ENCODE peak calls at places on chromosomes 13 and 19, in seven cellular contexts. G is mesendoderm, N is thoracic aorta, R is uterus, Y is heart right ventricle, C is K562, J is thyroid gland. X is an unnamed sample. For H3K27me3, the result is how much of the 10 kb centered on the place peaks cover.

GRCh38 chr13:45786293-45786920 is 65.1 kb downstream of the SIAH3 start:
- DNase-seq in G (no peak), N (no peak), R (no peak), Y (peak), C (no peak), J (peak), X (no peak)

GRCh38 chr13:50224534-50224933 is 209.3 kb downstream of the KCNRG start:
- DNase-seq in G (no peak), N (no peak), R (no peak), Y (no peak), C (no peak), J (no peak), X (no peak)

GRCh38 chr19:51771369-51771768 is 10.4 kb downstream of the FPR2 start:
- DNase-seq in G (no peak), N (no peak), R (no peak), Y (no peak), C (no peak), J (no peak), X (no peak)

GRCh38 chr13:113804017-113804702 is 45.1 kb downstream of the TMEM255B start:
- DNase-seq in G (no peak), N (no peak), R (peak), Y (no peak), C (no peak), J (no peak), X (no peak)

GRCh38 chr19:3006075-3006767 is 22.9 kb downstream of the TLE2 start:
- DNase-seq in G (peak), N (no peak), R (no peak), Y (no peak), C (peak), J (no peak), X (no peak)

GRCh38 chr13:106472621-106473020 is 62.8 kb downstream of the EFNB2 start:
- DNase-seq in G (peak), N (no peak), R (no peak), Y (no peak), C (no peak), J (no peak), X (no peak)

GRCh38 chr19:38849746-38850230 is at the start of gene HNRNPL:
- DNase-seq in G (no peak), N (no peak), R (no peak), Y (no peak), C (peak), J (no peak), X (no peak)

GRCh38 chr19:31332096-31332495 is 17.1 kb downstream of the TSHZ3 start:
- DNase-seq in G (no peak), N (no peak), R (no peak), Y (no peak), C (no peak), J (no peak), X (no peak)

GRCh38 chr13:60135344-60135743 is 28.4 kb downstream of the DIAPH3 start:
- DNase-seq in G (peak), N (no peak), R (no peak), Y (no peak), C (no peak), J (no peak), X (no peak)

GRCh38 chr19:35545855-35546381 is 492 bp downstream of the TMEM147 start:
- DNase-seq in G (peak), N (no peak), R (no peak), Y (peak), C (peak), J (peak), X (no peak)

GRCh38 chr19:45768644-45769053 is 403 bp downstream of the SIX5 start:
- DNase-seq in G (peak), N (no peak), R (no peak), Y (no peak), C (peak), J (peak), X (no peak)

GRCh38 chr13:65387743-65388347 is 1842.3 kb downstream of the PCDH9 start:
- DNase-seq in G (peak), N (no peak), R (no peak), Y (no peak), C (no peak), J (no peak), X (no peak)

GRCh38 chr19:17550076-17550667 is 5.3 kb upstream of the COLGALT1 start:
- DNase-seq in G (no peak), N (no peak), R (no peak), Y (no peak), C (no peak), J (no peak), X (no peak)

GRCh38 chr19:17555929-17556813 is 722 bp downstream of the COLGALT1 start:
- DNase-seq in G (peak), N (no peak), R (peak), Y (peak), C (peak), J (peak), X (no peak)

GRCh38 chr13:81874681-81875661 is 1534.0 kb upstream of the SPRY2 start:
- DNase-seq in G (peak), N (no peak), R (no peak), Y (no peak), C (no peak), J (no peak), X (no peak)

GRCh38 chr19:4730740-4731171 is 7.1 kb upstream of the DPP9 start:
- DNase-seq in G (peak), N (no peak), R (no peak), Y (no peak), C (peak), J (no peak), X (no peak)

GRCh38 chr19:6340493-6341201 is 7.2 kb upstream of the ACER1 start:
- DNase-seq in G (no peak), N (no peak), R (no peak), Y (no peak), C (no peak), J (no peak), X (no peak)

GRCh38 chr13:102707465-102707864 is 12.6 kb upstream of the METTL21C start:
- DNase-seq in G (no peak), N (no peak), R (no peak), Y (no peak), C (no peak), J (no peak), X (peak)

GRCh38 chr19:18589380-18590272 is 1.0 kb downstream of the REX1BD start:
- DNase-seq in G (peak), N (no peak), R (peak), Y (peak), C (peak), J (peak), X (no peak)

GRCh38 chr19:35268546-35269424 is at the start of gene USF2:
- DNase-seq in G (peak), N (no peak), R (peak), Y (peak), C (peak), J (peak), X (no peak)

GRCh38 chr19:32223595-32224370 is 121.6 kb upstream of the ZNF507 start:
- DNase-seq in G (peak), N (no peak), R (no peak), Y (no peak), C (no peak), J (no peak), X (no peak)

GRCh38 chr19:16218851-16219250 is 21.1 kb downstream of the AP1M1 start:
- DNase-seq in G (no peak), N (no peak), R (no peak), Y (no peak), C (no peak), J (no peak), X (no peak)

GRCh38 chr13:20124303-20124702 is 36.5 kb downstream of the GJA3 start:
- DNase-seq in G (no peak), N (no peak), R (no peak), Y (no peak), C (no peak), J (no peak), X (no peak)

GRCh38 chr13:33863390-33863789 is 45.4 kb downstream of the RFC3 start:
- DNase-seq in G (no peak), N (no peak), R (no peak), Y (no peak), C (no peak), J (no peak), X (no peak)

GRCh38 chr13:36420437-36420891 is 11.8 kb upstream of the CCNA1 start:
- DNase-seq in G (peak), N (peak), R (peak), Y (peak), C (peak), J (peak), X (peak)

GRCh38 chr19:48608798-48609263 is 2.3 kb downstream of the SPACA4 start:
- DNase-seq in G (peak), N (no peak), R (no peak), Y (no peak), C (peak), J (no peak), X (no peak)

GRCh38 chr13:110329258-110329657 is 22.2 kb downstream of the COL4A2 start:
- DNase-seq in G (no peak), N (no peak), R (no peak), Y (no peak), C (no peak), J (no peak), X (no peak)

GRCh38 chr13:46392967-46393366 is 5.9 kb upstream of the RUBCNL start:
- DNase-seq in G (no peak), N (no peak), R (no peak), Y (no peak), C (no peak), J (no peak), X (no peak)

GRCh38 chr19:39409207-39409885 is 2.7 kb downstream of the ZFP36 start:
- DNase-seq in G (peak), N (peak), R (peak), Y (peak), C (peak), J (peak), X (no peak)

GRCh38 chr19:634975-635652 is 1.8 kb upstream of the POLRMT start:
- DNase-seq in G (peak), N (no peak), R (no peak), Y (no peak), C (no peak), J (no peak), X (no peak)

GRCh38 chr13:109297628-109298027 is 488.8 kb downstream of the IRS2 start:
- DNase-seq in G (no peak), N (no peak), R (no peak), Y (no peak), C (no peak), J (no peak), X (peak)

GRCh38 chr13:27965343-27965739 is 3.8 kb downstream of the CDX2 start:
- DNase-seq in G (peak), N (no peak), R (no peak), Y (no peak), C (no peak), J (no peak), X (no peak)

GRCh38 chr13:27965740-27966640 is 3.1 kb downstream of the CDX2 start:
- DNase-seq in G (peak), N (no peak), R (no peak), Y (no peak), C (no peak), J (no peak), X (no peak)

GRCh38 chr13:27967736-27968315 is 1.3 kb downstream of the CDX2 start:
- DNase-seq in G (peak), N (no peak), R (no peak), Y (no peak), C (no peak), J (no peak), X (no peak)

GRCh38 chr13:27967203-27967735 is 1.8 kb downstream of the CDX2 start:
- DNase-seq in G (peak), N (no peak), R (no peak), Y (no peak), C (no peak), J (no peak), X (no peak)

GRCh38 chr13:27966641-27967202 is 2.4 kb downstream of the CDX2 start:
- DNase-seq in G (peak), N (no peak), R (no peak), Y (no peak), C (no peak), J (no peak), X (no peak)
- H3K27me3 ChIP-seq in G (half or more), N (under half), R (half or more), Y (half or more), C (under half), J (under half), X (half or more)

GRCh38 chr19:8360196-8360595 is 3.8 kb upstream of the ANGPTL4 start:
- DNase-seq in G (no peak), N (no peak), R (no peak), Y (no peak), C (no peak), J (no peak), X (no peak)

GRCh38 chr19:8358948-8359347 is 5.0 kb upstream of the ANGPTL4 start:
- DNase-seq in G (no peak), N (no peak), R (no peak), Y (no peak), C (no peak), J (no peak), X (no peak)

GRCh38 chr19:8366121-8366581 is 2.2 kb downstream of the ANGPTL4 start:
- DNase-seq in G (no peak), N (no peak), R (no peak), Y (no peak), C (peak), J (no peak), X (no peak)

GRCh38 chr19:8363803-8364771 is at the start of gene ANGPTL4:
- DNase-seq in G (peak), N (peak), R (peak), Y (peak), C (peak), J (peak), X (no peak)

GRCh38 chr19:8361921-8362793 is 1.8 kb upstream of the ANGPTL4 start:
- DNase-seq in G (no peak), N (peak), R (peak), Y (peak), C (no peak), J (peak), X (peak)
- H3K27me3 ChIP-seq in G (under half), N (under half), R (under half), Y (under half), C (under half), J (under half), X (under half)

GRCh38 chr13:30738526-30738925 is 3.2 kb downstream of the ALOX5AP start:
- DNase-seq in G (no peak), N (no peak), R (no peak), Y (no peak), C (no peak), J (no peak), X (no peak)
- H3K27me3 ChIP-seq in G (under half), N (under half), R (under half), Y (under half), C (under half), J (under half), X (under half)

GRCh38 chr13:52850396-52851152 is 2.1 kb upstream of the PCDH8 start:
- DNase-seq in G (peak), N (peak), R (peak), Y (peak), C (no peak), J (peak), X (no peak)

GRCh38 chr13:52847682-52848432 is 583 bp downstream of the PCDH8 start:
- DNase-seq in G (no peak), N (no peak), R (no peak), Y (no peak), C (no peak), J (no peak), X (no peak)

GRCh38 chr13:52848455-52849190 is at the start of gene PCDH8:
- DNase-seq in G (peak), N (no peak), R (no peak), Y (no peak), C (no peak), J (no peak), X (no peak)

GRCh38 chr13:52851153-52851962 is 2.9 kb upstream of the PCDH8 start:
- DNase-seq in G (peak), N (no peak), R (no peak), Y (peak), C (no peak), J (peak), X (no peak)

GRCh38 chr13:52849727-52850395 is 1.4 kb upstream of the PCDH8 start:
- DNase-seq in G (peak), N (no peak), R (no peak), Y (no peak), C (no peak), J (no peak), X (no peak)
- H3K27me3 ChIP-seq in G (under half), N (under half), R (under half), Y (half or more), C (under half), J (under half), X (half or more)

DNA sequence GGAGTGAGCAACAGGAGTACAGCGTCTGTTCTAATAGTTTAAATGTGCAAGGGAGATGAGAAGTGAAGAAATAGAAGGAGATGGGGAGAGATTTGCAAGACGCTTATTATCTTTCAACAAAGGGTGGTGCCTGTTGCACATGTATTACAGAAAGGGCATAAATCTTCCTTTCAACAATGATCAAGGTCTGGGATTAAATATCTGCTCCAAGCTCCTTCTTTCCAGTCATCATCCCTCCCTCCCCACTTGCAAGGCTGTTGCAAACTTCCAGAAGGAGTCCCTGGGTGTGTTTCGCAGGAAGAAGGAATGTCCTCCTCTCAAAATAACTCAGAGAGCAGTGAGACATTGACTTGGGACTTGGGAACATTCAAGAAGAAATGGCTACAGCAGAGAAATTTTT is 63.5 kb upstream of the MYCBP2 start:
- DNase-seq in G (no peak), N (no peak), R (no peak), Y (no peak), C (no peak), J (no peak), X (no peak)
- H3K27me3 ChIP-seq in G (under half), N (under half), R (under half), Y (under half), C (under half), J (under half), X (under half)